ENCODE peak calls at places on chromosomes 13 and 19, in nine cellular contexts. Z, G, O, V, Y, M, N, J and X are unnamed samples.

GRCh38 chr13:66530158-66530557 is 700.0 kb downstream of the PCDH9 start:
- DNase-seq in Z (no peak), G (no peak), O (no peak), V (no peak), Y (no peak), M (no peak), N (no peak), J (no peak), X (no peak)

GRCh38 chr19:48501961-48502719 is 9.5 kb downstream of the LMTK3 start:
- DNase-seq in Z (peak; percentile 88), G (no peak), O (peak; percentile 95), V (no peak), Y (peak; percentile 59), M (no peak), N (peak; percentile 96), J (peak; percentile 96), X (no peak)

GRCh38 chr13:77429320-77430142 is 102.6 kb upstream of the MYCBP2 start:
- DNase-seq in Z (no peak), G (no peak), O (no peak), V (no peak), Y (peak; percentile 93), M (no peak), N (no peak), J (no peak), X (no peak)

GRCh38 chr19:4018140-4018613 is 10.6 kb downstream of the PIAS4 start:
- DNase-seq in Z (no peak), G (no peak), O (no peak), V (no peak), Y (no peak), M (no peak), N (no peak), J (no peak), X (no peak)

GRCh38 chr13:37617162-37617561 is 18.6 kb upstream of the POSTN start:
- DNase-seq in Z (no peak), G (no peak), O (no peak), V (no peak), Y (no peak), M (no peak), N (no peak), J (no peak), X (no peak)

GRCh38 chr19:7139095-7139494 is 69.6 kb downstream of the ZNF557 start:
- DNase-seq in Z (no peak), G (no peak), O (no peak), V (no peak), Y (no peak), M (peak; percentile 6), N (no peak), J (no peak), X (no peak)

GRCh38 chr13:51729853-51730553 is 74.0 kb downstream of the DHRS12 start:
- DNase-seq in Z (peak; percentile 82), G (peak; percentile 49), O (no peak), V (no peak), Y (no peak), M (peak; percentile 86), N (no peak), J (no peak), X (no peak)

GRCh38 chr13:80251403-80251802 is 89.5 kb downstream of the SPRY2 start:
- DNase-seq in Z (no peak), G (no peak), O (no peak), V (no peak), Y (no peak), M (no peak), N (no peak), J (no peak), X (no peak)

GRCh38 chr13:33441015-33441414 is 155.5 kb upstream of the STARD13 start:
- DNase-seq in Z (no peak), G (no peak), O (peak; percentile 43), V (no peak), Y (no peak), M (no peak), N (no peak), J (no peak), X (no peak)

GRCh38 chr19:682678-683320 is 6.6 kb downstream of the FSTL3 start:
- DNase-seq in Z (no peak), G (peak; percentile 62), O (no peak), V (no peak), Y (no peak), M (no peak), N (peak; percentile 78), J (no peak), X (no peak)

GRCh38 chr19:13241321-13242104 is 91.3 kb downstream of the IER2 start:
- DNase-seq in Z (no peak), G (no peak), O (no peak), V (no peak), Y (no peak), M (no peak), N (no peak), J (no peak), X (no peak)

GRCh38 chr19:49436381-49437017 is 4.8 kb downstream of the SLC17A7 start:
- DNase-seq in Z (no peak), G (no peak), O (no peak), V (no peak), Y (no peak), M (no peak), N (peak; percentile 85), J (peak; percentile 89), X (no peak)

GRCh38 chr19:5805465-5806132 is 732 bp downstream of the NRTN start:
- DNase-seq in Z (no peak), G (peak; percentile 36), O (peak; percentile 88), V (no peak), Y (no peak), M (peak; percentile 92), N (peak; percentile 90), J (peak; percentile 86), X (peak; percentile 22)

GRCh38 chr13:73520566-73521290 is 461.9 kb downstream of the KLF5 start:
- DNase-seq in Z (no peak), G (no peak), O (no peak), V (no peak), Y (no peak), M (no peak), N (no peak), J (no peak), X (no peak)

GRCh38 chr19:53989600-53990533 is 1.6 kb upstream of the CACNG6 start:
- DNase-seq in Z (no peak), G (no peak), O (no peak), V (no peak), Y (no peak), M (no peak), N (no peak), J (no peak), X (no peak)

GRCh38 chr13:77872995-77873394 is 45.6 kb downstream of the EDNRB start:
- DNase-seq in Z (no peak), G (no peak), O (no peak), V (no peak), Y (no peak), M (no peak), N (no peak), J (no peak), X (no peak)

GRCh38 chr13:39616087-39616694 is 13.2 kb upstream of the LHFPL6 start:
- DNase-seq in Z (no peak), G (peak; percentile 50), O (no peak), V (no peak), Y (no peak), M (peak; percentile 74), N (no peak), J (peak; percentile 55), X (no peak)

DNA sequence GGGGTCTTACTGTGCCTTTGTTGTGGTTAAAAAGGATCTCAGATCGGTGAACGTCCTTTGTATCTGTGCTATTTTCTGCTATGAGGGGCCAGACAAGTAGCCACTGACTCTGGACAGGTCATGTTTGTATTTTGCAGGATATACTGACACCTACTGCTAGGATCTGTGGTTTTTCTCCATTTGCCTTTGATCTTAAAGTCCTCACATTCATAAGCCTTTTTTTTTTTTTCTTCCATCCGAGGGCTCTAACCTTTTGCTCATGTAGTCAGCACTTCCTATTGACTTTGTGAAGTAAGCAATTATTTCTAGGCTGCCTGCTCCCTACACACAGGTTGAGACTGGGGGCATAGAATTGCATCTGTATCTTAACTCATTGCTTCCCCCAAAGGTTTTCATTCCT is 106.2 kb downstream of the SLITRK5 start:
- DNase-seq in Z (no peak), G (no peak), O (no peak), V (no peak), Y (no peak), M (no peak), N (no peak), J (no peak), X (no peak)
- H3K4me3 ChIP-seq in Z (no peak overlapping the region), G (no peak overlapping the region), O (no peak overlapping the region), V (no peak overlapping the region), Y (no peak overlapping the region), M (no peak overlapping the region), N (no peak overlapping the region), J (no peak overlapping the region), X (no peak overlapping the region)

GRCh38 chr19:19059837-19060611 is 3.8 kb upstream of the SLC25A42 start:
- DNase-seq in Z (no peak), G (no peak), O (no peak), V (no peak), Y (no peak), M (no peak), N (peak; percentile 77), J (peak; percentile 94), X (no peak)
- TF ChIP-seq EP300 in Z (no peak), G (no peak), O (no peak), V (no peak), Y (no peak), M (no peak), N (no peak), J (peak; percentile 96), X (no peak)

GRCh38 chr13:110809871-110810486 is 96.5 kb downstream of the ING1 start:
- DNase-seq in Z (no peak), G (no peak), O (no peak), V (no peak), Y (no peak), M (no peak), N (no peak), J (no peak), X (no peak)

GRCh38 chr13:110811008-110811720 is 97.7 kb downstream of the ING1 start:
- DNase-seq in Z (no peak), G (no peak), O (no peak), V (no peak), Y (no peak), M (no peak), N (no peak), J (no peak), X (no peak)

GRCh38 chr13:110812111-110812868 is 98.8 kb downstream of the ING1 start:
- DNase-seq in Z (no peak), G (no peak), O (no peak), V (no peak), Y (no peak), M (no peak), N (peak; percentile 80), J (no peak), X (no peak)

GRCh38 chr13:110812869-110813645 is 99.6 kb downstream of the ING1 start:
- DNase-seq in Z (no peak), G (no peak), O (no peak), V (no peak), Y (no peak), M (no peak), N (peak; percentile 66), J (no peak), X (no peak)

GRCh38 chr13:110811751-110812110 is 98.2 kb downstream of the ING1 start:
- DNase-seq in Z (no peak), G (no peak), O (no peak), V (no peak), Y (no peak), M (no peak), N (no peak), J (no peak), X (no peak)
- H3K4me3 ChIP-seq in Z (no peak overlapping the region), G (no peak overlapping the region), O (peak overlapping the region; percentile 31), V (peak overlapping the region; percentile 19), Y (no peak overlapping the region), M (no peak overlapping the region), N (no peak overlapping the region), J (no peak overlapping the region), X (no peak overlapping the region)

GRCh38 chr13:106372199-106373160 is 163.0 kb downstream of the EFNB2 start:
- DNase-seq in Z (no peak), G (no peak), O (no peak), V (no peak), Y (no peak), M (no peak), N (no peak), J (no peak), X (no peak)
- TF ChIP-seq EP300 in Z (no peak), G (no peak), O (no peak), V (no peak), Y (no peak), M (no peak), N (no peak), J (no peak), X (no peak)